ENCODE peak calls at places on chromosomes 2 and 18, in six cellular contexts. One of them, this sample, is unnamed.

GRCh38 chr2:27117995-27118524 is 868 bp downstream of the CGREF1 start:
- DNase-seq in H1: no peak
- DNase-seq in transverse colon: no peak
- DNase-seq in stomach: no peak
- DNase-seq in SK-N-SH: peak
- DNase-seq in sigmoid colon: no peak
- DNase-seq in this sample: no peak

GRCh38 chr2:74558284-74559230 is 4.0 kb downstream of the DOK1 start:
- DNase-seq in H1: no peak
- DNase-seq in transverse colon: no peak
- DNase-seq in stomach: no peak
- DNase-seq in SK-N-SH: no peak
- DNase-seq in sigmoid colon: no peak
- DNase-seq in this sample: no peak

GRCh38 chr2:39534095-39534711 is 97.1 kb upstream of the MAP4K3 start:
- DNase-seq in H1: no peak
- DNase-seq in transverse colon: no peak
- DNase-seq in stomach: no peak
- DNase-seq in SK-N-SH: no peak
- DNase-seq in sigmoid colon: no peak
- DNase-seq in this sample: no peak

GRCh38 chr2:240704651-240705050 is 13.0 kb downstream of the AQP12A start:
- DNase-seq in H1: no peak
- DNase-seq in transverse colon: no peak
- DNase-seq in stomach: no peak
- DNase-seq in SK-N-SH: no peak
- DNase-seq in sigmoid colon: no peak
- DNase-seq in this sample: no peak

GRCh38 chr2:75547345-75548035 is 13.2 kb downstream of the EVA1A start:
- DNase-seq in H1: no peak
- DNase-seq in transverse colon: no peak
- DNase-seq in stomach: no peak
- DNase-seq in SK-N-SH: no peak
- DNase-seq in sigmoid colon: no peak
- DNase-seq in this sample: peak

GRCh38 chr2:80461505-80462197 is 157.1 kb upstream of the LRRTM1 start:
- DNase-seq in H1: no peak
- DNase-seq in transverse colon: no peak
- DNase-seq in stomach: no peak
- DNase-seq in SK-N-SH: no peak
- DNase-seq in sigmoid colon: no peak
- DNase-seq in this sample: no peak

GRCh38 chr2:30403592-30404353 is 43.3 kb upstream of the LCLAT1 start:
- DNase-seq in H1: no peak
- DNase-seq in transverse colon: no peak
- DNase-seq in stomach: no peak
- DNase-seq in SK-N-SH: no peak
- DNase-seq in sigmoid colon: no peak
- DNase-seq in this sample: no peak

GRCh38 chr2:230221533-230221932 is 1.7 kb upstream of the SP110 start:
- DNase-seq in H1: no peak
- DNase-seq in transverse colon: no peak
- DNase-seq in stomach: no peak
- DNase-seq in SK-N-SH: no peak
- DNase-seq in sigmoid colon: no peak
- DNase-seq in this sample: no peak

GRCh38 chr2:211132586-211132985 is 576.2 kb downstream of the CPS1 start:
- DNase-seq in H1: no peak
- DNase-seq in transverse colon: no peak
- DNase-seq in stomach: no peak
- DNase-seq in SK-N-SH: no peak
- DNase-seq in sigmoid colon: no peak
- DNase-seq in this sample: no peak

GRCh38 chr2:199596549-199596948 is 138.8 kb upstream of the SATB2 start:
- DNase-seq in H1: no peak
- DNase-seq in transverse colon: peak
- DNase-seq in stomach: no peak
- DNase-seq in SK-N-SH: no peak
- DNase-seq in sigmoid colon: no peak
- DNase-seq in this sample: no peak

GRCh38 chr2:222753251-222753824 is 81.9 kb downstream of the MOGAT1 start:
- DNase-seq in H1: no peak
- DNase-seq in transverse colon: no peak
- DNase-seq in stomach: no peak
- DNase-seq in SK-N-SH: peak
- DNase-seq in sigmoid colon: no peak
- DNase-seq in this sample: no peak

GRCh38 chr2:213551526-213551925 is 267.3 kb downstream of the SPAG16 start:
- DNase-seq in H1: no peak
- DNase-seq in transverse colon: no peak
- DNase-seq in stomach: no peak
- DNase-seq in SK-N-SH: no peak
- DNase-seq in sigmoid colon: no peak
- DNase-seq in this sample: no peak

GRCh38 chr2:3605013-3605961 is 10.4 kb downstream of the COLEC11 start:
- DNase-seq in H1: peak
- DNase-seq in transverse colon: no peak
- DNase-seq in stomach: no peak
- DNase-seq in SK-N-SH: peak
- DNase-seq in sigmoid colon: peak
- DNase-seq in this sample: peak

GRCh38 chr2:235170536-235171510 is 219.0 kb downstream of the SH3BP4 start:
- DNase-seq in H1: no peak
- DNase-seq in transverse colon: peak
- DNase-seq in stomach: no peak
- DNase-seq in SK-N-SH: peak
- DNase-seq in sigmoid colon: no peak
- DNase-seq in this sample: no peak

GRCh38 chr2:142602418-142602989 is 275.0 kb upstream of the KYNU start:
- DNase-seq in H1: no peak
- DNase-seq in transverse colon: no peak
- DNase-seq in stomach: no peak
- DNase-seq in SK-N-SH: no peak
- DNase-seq in sigmoid colon: no peak
- DNase-seq in this sample: no peak

GRCh38 chr18:9849407-9849961 is 36.3 kb upstream of the TXNDC2 start:
- DNase-seq in H1: no peak
- DNase-seq in transverse colon: peak
- DNase-seq in stomach: peak
- DNase-seq in SK-N-SH: no peak
- DNase-seq in sigmoid colon: peak
- DNase-seq in this sample: no peak

GRCh38 chr18:79447703-79448367 is 52.1 kb downstream of the NFATC1 start:
- DNase-seq in H1: no peak
- DNase-seq in transverse colon: no peak
- DNase-seq in stomach: no peak
- DNase-seq in SK-N-SH: no peak
- DNase-seq in sigmoid colon: no peak
- DNase-seq in this sample: no peak

GRCh38 chr2:230602562-230603230 is 109.9 kb upstream of the CAB39 start:
- DNase-seq in H1: no peak
- DNase-seq in transverse colon: peak
- DNase-seq in stomach: no peak
- DNase-seq in SK-N-SH: no peak
- DNase-seq in sigmoid colon: no peak
- DNase-seq in this sample: no peak

GRCh38 chr18:52236134-52236533 is 103.9 kb upstream of the DCC start:
- DNase-seq in H1: no peak
- DNase-seq in transverse colon: no peak
- DNase-seq in stomach: no peak
- DNase-seq in SK-N-SH: no peak
- DNase-seq in sigmoid colon: no peak
- DNase-seq in this sample: no peak

GRCh38 chr2:158539176-158539895 is 82.6 kb downstream of the PKP4 start:
- DNase-seq in H1: no peak
- DNase-seq in transverse colon: no peak
- DNase-seq in stomach: no peak
- DNase-seq in SK-N-SH: no peak
- DNase-seq in sigmoid colon: no peak
- DNase-seq in this sample: no peak

GRCh38 chr2:171523969-171524401 is 1.7 kb downstream of the CYBRD1 start:
- DNase-seq in H1: no peak
- DNase-seq in transverse colon: no peak
- DNase-seq in stomach: no peak
- DNase-seq in SK-N-SH: no peak
- DNase-seq in sigmoid colon: no peak
- DNase-seq in this sample: no peak

GRCh38 chr2:179020156-179020750 is 29.7 kb downstream of the CCDC141 start:
- DNase-seq in H1: peak
- DNase-seq in transverse colon: no peak
- DNase-seq in stomach: peak
- DNase-seq in SK-N-SH: peak
- DNase-seq in sigmoid colon: no peak
- DNase-seq in this sample: no peak

GRCh38 chr2:230160112-230160660 is 59.6 kb downstream of the SP110 start:
- DNase-seq in H1: peak
- DNase-seq in transverse colon: peak
- DNase-seq in stomach: peak
- DNase-seq in SK-N-SH: peak
- DNase-seq in sigmoid colon: no peak
- DNase-seq in this sample: no peak

GRCh38 chr2:64479259-64480198 is 25.6 kb downstream of the LGALSL start:
- DNase-seq in H1: no peak
- DNase-seq in transverse colon: no peak
- DNase-seq in stomach: no peak
- DNase-seq in SK-N-SH: no peak
- DNase-seq in sigmoid colon: no peak
- DNase-seq in this sample: no peak

GRCh38 chr2:64477037-64477436 is 23.1 kb downstream of the LGALSL start:
- DNase-seq in H1: no peak
- DNase-seq in transverse colon: no peak
- DNase-seq in stomach: no peak
- DNase-seq in SK-N-SH: no peak
- DNase-seq in sigmoid colon: no peak
- DNase-seq in this sample: no peak

GRCh38 chr2:64481665-64482064 is 27.7 kb downstream of the LGALSL start:
- DNase-seq in H1: no peak
- DNase-seq in transverse colon: no peak
- DNase-seq in stomach: no peak
- DNase-seq in SK-N-SH: no peak
- DNase-seq in sigmoid colon: no peak
- DNase-seq in this sample: peak

GRCh38 chr2:64478502-64479230 is 24.7 kb downstream of the LGALSL start:
- DNase-seq in H1: no peak
- DNase-seq in transverse colon: no peak
- DNase-seq in stomach: no peak
- DNase-seq in SK-N-SH: no peak
- DNase-seq in sigmoid colon: no peak
- DNase-seq in this sample: no peak

DNA sequence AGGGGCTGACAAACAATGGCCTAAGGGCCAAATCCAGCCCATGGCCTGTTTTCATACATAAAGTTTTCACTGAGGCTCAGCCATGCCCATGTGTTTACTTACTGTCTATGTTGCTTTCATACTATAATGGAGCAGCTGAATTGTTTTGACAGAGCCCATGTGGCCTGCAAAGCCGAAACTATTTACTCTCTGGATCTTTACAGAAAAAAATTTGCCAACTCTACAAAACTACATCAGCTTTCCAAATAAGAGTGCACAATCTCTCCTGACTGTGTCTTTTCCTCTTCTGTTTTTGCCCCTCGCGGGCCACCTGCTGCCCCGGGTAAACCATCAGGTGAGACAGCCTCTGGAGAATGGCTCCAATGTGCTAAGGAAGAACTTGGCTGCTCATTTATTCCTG is 24.1 kb downstream of the LGALSL start:
- DNase-seq in H1: no peak
- DNase-seq in transverse colon: no peak
- DNase-seq in stomach: no peak
- DNase-seq in SK-N-SH: no peak
- DNase-seq in sigmoid colon: no peak
- DNase-seq in this sample: no peak
- TF ChIP-seq POLR2AphosphoS5 in H1: no peak
- TF ChIP-seq POLR2AphosphoS5 in transverse colon: no peak
- TF ChIP-seq POLR2AphosphoS5 in stomach: no peak
- TF ChIP-seq POLR2AphosphoS5 in SK-N-SH: no peak
- TF ChIP-seq POLR2AphosphoS5 in sigmoid colon: no peak
- TF ChIP-seq POLR2AphosphoS5 in this sample: no peak

DNA sequence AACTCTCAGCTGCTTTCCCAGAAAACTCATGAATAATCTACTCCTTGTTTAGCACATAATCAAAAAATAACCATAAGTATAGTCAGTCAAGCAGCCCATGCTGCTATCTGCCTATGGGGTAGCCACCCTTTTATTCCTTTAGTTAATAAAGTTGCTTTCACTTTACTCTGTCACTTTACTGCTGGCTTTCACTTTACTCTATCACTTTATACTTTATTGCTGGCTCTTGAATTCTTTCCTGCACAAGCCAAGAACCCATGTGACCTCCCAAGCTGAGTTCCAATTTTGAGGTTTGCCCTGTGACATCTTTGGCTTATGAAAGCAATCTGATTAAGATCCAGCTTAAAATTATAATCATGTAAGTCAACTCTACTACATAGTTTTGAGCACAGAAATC is 288.1 kb downstream of the PDE11A start:
- DNase-seq in H1: no peak
- DNase-seq in transverse colon: no peak
- DNase-seq in stomach: no peak
- DNase-seq in SK-N-SH: no peak
- DNase-seq in sigmoid colon: no peak
- DNase-seq in this sample: no peak
- H3K27ac ChIP-seq in H1: no peak
- H3K27ac ChIP-seq in transverse colon: peak
- H3K27ac ChIP-seq in stomach: no peak
- H3K27ac ChIP-seq in SK-N-SH: peak
- H3K27ac ChIP-seq in sigmoid colon: no peak
- H3K27ac ChIP-seq in this sample: no peak

GRCh38 chr2:201219328-201220096 is 36.6 kb downstream of the CASP10 start:
- DNase-seq in H1: no peak
- DNase-seq in transverse colon: peak
- DNase-seq in stomach: no peak
- DNase-seq in SK-N-SH: no peak
- DNase-seq in sigmoid colon: no peak
- DNase-seq in this sample: no peak
- TF ChIP-seq POLR2AphosphoS5 in H1: no peak
- TF ChIP-seq POLR2AphosphoS5 in transverse colon: no peak
- TF ChIP-seq POLR2AphosphoS5 in stomach: no peak
- TF ChIP-seq POLR2AphosphoS5 in SK-N-SH: no peak
- TF ChIP-seq POLR2AphosphoS5 in sigmoid colon: no peak
- TF ChIP-seq POLR2AphosphoS5 in this sample: no peak

GRCh38 chr2:76997296-76997695 is 524.9 kb downstream of the LRRTM4 start:
- DNase-seq in H1: no peak
- DNase-seq in transverse colon: no peak
- DNase-seq in stomach: no peak
- DNase-seq in SK-N-SH: no peak
- DNase-seq in sigmoid colon: no peak
- DNase-seq in this sample: no peak

GRCh38 chr2:77001895-77002294 is 520.3 kb downstream of the LRRTM4 start:
- DNase-seq in H1: no peak
- DNase-seq in transverse colon: no peak
- DNase-seq in stomach: no peak
- DNase-seq in SK-N-SH: no peak
- DNase-seq in sigmoid colon: no peak
- DNase-seq in this sample: no peak

GRCh38 chr2:76998713-76999112 is 523.5 kb downstream of the LRRTM4 start:
- DNase-seq in H1: no peak
- DNase-seq in transverse colon: no peak
- DNase-seq in stomach: no peak
- DNase-seq in SK-N-SH: no peak
- DNase-seq in sigmoid colon: no peak
- DNase-seq in this sample: no peak
- H3K27ac ChIP-seq in H1: no peak
- H3K27ac ChIP-seq in transverse colon: no peak
- H3K27ac ChIP-seq in stomach: no peak
- H3K27ac ChIP-seq in SK-N-SH: no peak
- H3K27ac ChIP-seq in sigmoid colon: no peak
- H3K27ac ChIP-seq in this sample: no peak

GRCh38 chr2:28624798-28625701 is 126.6 kb upstream of the PPP1CB start:
- DNase-seq in H1: peak
- DNase-seq in transverse colon: peak
- DNase-seq in stomach: peak
- DNase-seq in SK-N-SH: no peak
- DNase-seq in sigmoid colon: peak
- DNase-seq in this sample: no peak
- TF ChIP-seq POLR2AphosphoS5 in H1: no peak
- TF ChIP-seq POLR2AphosphoS5 in transverse colon: peak
- TF ChIP-seq POLR2AphosphoS5 in stomach: peak
- TF ChIP-seq POLR2AphosphoS5 in SK-N-SH: no peak
- TF ChIP-seq POLR2AphosphoS5 in sigmoid colon: no peak
- TF ChIP-seq POLR2AphosphoS5 in this sample: peak

This sample was measured in vagina.